ENCODE peak calls at places on chromosomes 6 and 20, in seven cellular contexts. One of them, this sample, is unnamed.
A peak's percentile ranks its signal among the peaks of the same experiment; 100 is the strongest.

GRCh38 chr6:13278184-13278583 is 50.2 kb downstream of the TBC1D7 start:
- DNase-seq in mammary epithelial cell: no peak
- DNase-seq in MM.1S: peak; percentile 30
- DNase-seq in IMR-90: no peak
- DNase-seq in fibroblast of lung: no peak
- DNase-seq in Karpas-422: peak; percentile 75
- DNase-seq in HCT116: no peak
- DNase-seq in this sample: no peak

GRCh38 chr20:3547906-3548305 is 77.1 kb downstream of the ATRN start:
- DNase-seq in MM.1S: no peak
- DNase-seq in IMR-90: no peak
- DNase-seq in fibroblast of lung: no peak
- DNase-seq in mammary epithelial cell: no peak
- DNase-seq in Karpas-422: no peak
- DNase-seq in HCT116: no peak
- DNase-seq in this sample: no peak

GRCh38 chr20:23641936-23642751 is 4.4 kb upstream of the CST3 start:
- DNase-seq in IMR-90: peak; percentile 87
- DNase-seq in HCT116: no peak
- DNase-seq in MM.1S: no peak
- DNase-seq in Karpas-422: no peak
- DNase-seq in mammary epithelial cell: peak; percentile 63
- DNase-seq in fibroblast of lung: peak; percentile 89
- DNase-seq in this sample: peak; percentile 69

GRCh38 chr6:109770047-109770446 is 79.0 kb downstream of the FIG4 start:
- DNase-seq in HCT116: no peak
- DNase-seq in IMR-90: no peak
- DNase-seq in MM.1S: no peak
- DNase-seq in fibroblast of lung: no peak
- DNase-seq in Karpas-422: peak; percentile 54
- DNase-seq in mammary epithelial cell: no peak
- DNase-seq in this sample: no peak

GRCh38 chr20:61387204-61387958 is 135.3 kb downstream of the CDH4 start:
- DNase-seq in mammary epithelial cell: peak; percentile 76
- DNase-seq in HCT116: no peak
- DNase-seq in fibroblast of lung: peak; percentile 51
- DNase-seq in Karpas-422: no peak
- DNase-seq in MM.1S: no peak
- DNase-seq in IMR-90: peak; percentile 41
- DNase-seq in this sample: peak; percentile 62

GRCh38 chr20:3876676-3877075 is 12.5 kb upstream of the PANK2 start:
- DNase-seq in Karpas-422: no peak
- DNase-seq in fibroblast of lung: peak; percentile 29
- DNase-seq in mammary epithelial cell: no peak
- DNase-seq in HCT116: no peak
- DNase-seq in MM.1S: no peak
- DNase-seq in IMR-90: peak; percentile 27
- DNase-seq in this sample: no peak

GRCh38 chr20:50464026-50464724 is 46.0 kb upstream of the PTPN1 start:
- DNase-seq in IMR-90: peak; percentile 49
- DNase-seq in MM.1S: peak; percentile 42
- DNase-seq in mammary epithelial cell: peak; percentile 35
- DNase-seq in HCT116: no peak
- DNase-seq in Karpas-422: peak; percentile 78
- DNase-seq in fibroblast of lung: peak; percentile 65
- DNase-seq in this sample: peak; percentile 75

GRCh38 chr6:113171882-113172281 is 685.3 kb upstream of the MARCKS start:
- DNase-seq in HCT116: no peak
- DNase-seq in MM.1S: no peak
- DNase-seq in fibroblast of lung: no peak
- DNase-seq in mammary epithelial cell: no peak
- DNase-seq in Karpas-422: no peak
- DNase-seq in IMR-90: no peak
- DNase-seq in this sample: no peak

GRCh38 chr6:109121411-109121810 is 26.1 kb downstream of the CEP57L1 start:
- DNase-seq in Karpas-422: no peak
- DNase-seq in MM.1S: no peak
- DNase-seq in mammary epithelial cell: no peak
- DNase-seq in HCT116: no peak
- DNase-seq in IMR-90: no peak
- DNase-seq in fibroblast of lung: peak; percentile 16
- DNase-seq in this sample: peak; percentile 10

GRCh38 chr6:37699138-37699766 is 1.6 kb upstream of the MDGA1 start:
- DNase-seq in MM.1S: peak; percentile 61
- DNase-seq in HCT116: peak; percentile 48
- DNase-seq in fibroblast of lung: no peak
- DNase-seq in mammary epithelial cell: no peak
- DNase-seq in Karpas-422: no peak
- DNase-seq in IMR-90: no peak
- DNase-seq in this sample: no peak

GRCh38 chr6:11198663-11199603 is 33.5 kb downstream of the NEDD9 start:
- DNase-seq in fibroblast of lung: no peak
- DNase-seq in HCT116: no peak
- DNase-seq in IMR-90: no peak
- DNase-seq in Karpas-422: no peak
- DNase-seq in mammary epithelial cell: no peak
- DNase-seq in MM.1S: peak; percentile 85
- DNase-seq in this sample: no peak

GRCh38 chr20:2289475-2289874 is 6.3 kb upstream of the TGM3 start:
- DNase-seq in mammary epithelial cell: no peak
- DNase-seq in HCT116: no peak
- DNase-seq in IMR-90: no peak
- DNase-seq in MM.1S: peak; percentile 41
- DNase-seq in fibroblast of lung: no peak
- DNase-seq in Karpas-422: no peak
- DNase-seq in this sample: no peak

GRCh38 chr6:125812394-125813231 is 21.9 kb downstream of the NCOA7 start:
- DNase-seq in Karpas-422: no peak
- DNase-seq in HCT116: no peak
- DNase-seq in fibroblast of lung: peak; percentile 94
- DNase-seq in IMR-90: peak; percentile 98
- DNase-seq in MM.1S: no peak
- DNase-seq in mammary epithelial cell: peak; percentile 87
- DNase-seq in this sample: peak; percentile 92

GRCh38 chr6:34243131-34243771 is 5.6 kb downstream of the SMIM29 start:
- DNase-seq in HCT116: no peak
- DNase-seq in MM.1S: no peak
- DNase-seq in fibroblast of lung: no peak
- DNase-seq in Karpas-422: no peak
- DNase-seq in mammary epithelial cell: no peak
- DNase-seq in IMR-90: peak; percentile 77
- DNase-seq in this sample: peak; percentile 69

GRCh38 chr6:127690092-127690491 is 113.1 kb downstream of the C6orf58 start:
- DNase-seq in HCT116: peak; percentile 27
- DNase-seq in Karpas-422: no peak
- DNase-seq in MM.1S: no peak
- DNase-seq in IMR-90: peak; percentile 28
- DNase-seq in mammary epithelial cell: peak; percentile 1
- DNase-seq in fibroblast of lung: peak; percentile 51
- DNase-seq in this sample: peak; percentile 53

GRCh38 chr6:119390276-119390793 is 40.8 kb upstream of the MAN1A1 start:
- DNase-seq in HCT116: no peak
- DNase-seq in IMR-90: no peak
- DNase-seq in fibroblast of lung: no peak
- DNase-seq in Karpas-422: no peak
- DNase-seq in MM.1S: no peak
- DNase-seq in mammary epithelial cell: no peak
- DNase-seq in this sample: no peak

GRCh38 chr6:157207521-157208076 is 115.7 kb downstream of the TMEM242 start:
- DNase-seq in mammary epithelial cell: no peak
- DNase-seq in HCT116: no peak
- DNase-seq in fibroblast of lung: no peak
- DNase-seq in MM.1S: no peak
- DNase-seq in IMR-90: no peak
- DNase-seq in Karpas-422: no peak
- DNase-seq in this sample: no peak

DNA sequence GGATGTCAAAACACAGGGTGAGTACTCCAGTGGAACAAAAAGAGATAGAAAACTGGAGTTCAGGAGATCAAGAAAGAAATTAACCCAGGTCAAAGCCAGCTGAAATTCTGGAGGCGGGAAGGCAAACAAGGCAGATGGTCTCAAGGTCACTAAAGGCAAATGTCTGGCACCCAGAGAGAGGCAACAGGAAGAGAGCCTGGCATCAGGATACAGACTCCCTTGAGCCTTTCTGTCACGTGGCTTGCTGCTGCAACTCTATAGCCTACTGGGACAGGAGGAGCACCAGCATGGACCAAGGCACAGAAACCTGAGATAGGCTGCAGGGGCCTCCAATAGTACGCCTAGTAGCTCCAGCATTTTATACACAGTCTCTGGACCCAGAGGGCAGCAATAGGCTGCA is 75.2 kb downstream of the SEL1L2 start:
- DNase-seq in fibroblast of lung: no peak
- DNase-seq in Karpas-422: no peak
- DNase-seq in mammary epithelial cell: no peak
- DNase-seq in MM.1S: no peak
- DNase-seq in HCT116: no peak
- DNase-seq in IMR-90: no peak
- DNase-seq in this sample: no peak
- H3K27ac ChIP-seq in fibroblast of lung: no peak overlapping the region
- H3K27ac ChIP-seq in Karpas-422: no peak overlapping the region
- H3K27ac ChIP-seq in mammary epithelial cell: no peak overlapping the region
- H3K27ac ChIP-seq in MM.1S: no peak overlapping the region
- H3K27ac ChIP-seq in HCT116: no peak overlapping the region
- H3K27ac ChIP-seq in IMR-90: no peak overlapping the region
- H3K27ac ChIP-seq in this sample: no peak overlapping the region

GRCh38 chr6:56795852-56796532 is 153.3 kb upstream of the DST start:
- DNase-seq in Karpas-422: no peak
- DNase-seq in HCT116: no peak
- DNase-seq in IMR-90: peak; percentile 43
- DNase-seq in fibroblast of lung: peak; percentile 27
- DNase-seq in MM.1S: no peak
- DNase-seq in mammary epithelial cell: peak; percentile 60
- DNase-seq in this sample: peak; percentile 76
- H4K20me1 ChIP-seq in Karpas-422: no peaks in the 10 kb centered on the region
- H4K20me1 ChIP-seq in HCT116: no peaks in the 10 kb centered on the region
- H4K20me1 ChIP-seq in IMR-90: peaks cover 66% of the 10 kb centered on the region
- H4K20me1 ChIP-seq in fibroblast of lung: no peaks in the 10 kb centered on the region
- H4K20me1 ChIP-seq in MM.1S: no peaks in the 10 kb centered on the region
- H4K20me1 ChIP-seq in mammary epithelial cell: no peaks in the 10 kb centered on the region
- H4K20me1 ChIP-seq in this sample: peaks cover 14% of the 10 kb centered on the region

DNA sequence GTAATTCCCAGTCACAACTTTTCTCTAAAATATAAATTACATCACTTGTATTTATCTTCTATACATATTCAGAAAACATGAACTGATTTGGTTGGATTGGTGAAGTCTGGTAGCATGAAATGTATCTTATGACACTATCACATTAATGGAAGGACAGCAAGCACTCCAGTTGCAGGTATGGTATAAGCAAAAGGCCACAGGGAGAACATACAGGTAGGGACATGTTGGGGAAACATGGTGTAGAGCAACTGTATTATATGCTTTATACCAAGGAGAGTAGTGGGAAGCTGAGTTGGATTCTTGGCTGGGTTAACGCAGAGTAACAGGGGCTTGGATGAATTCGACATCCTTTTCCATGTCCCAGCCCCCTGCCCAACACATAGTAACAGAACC is 1.4 kb upstream of the VARS1 start:
- DNase-seq in MM.1S: no peak
- DNase-seq in HCT116: no peak
- DNase-seq in IMR-90: no peak
- DNase-seq in fibroblast of lung: no peak
- DNase-seq in mammary epithelial cell: peak; percentile 40
- DNase-seq in Karpas-422: no peak
- DNase-seq in this sample: no peak
- H3K27ac ChIP-seq in MM.1S: peak overlapping the region; percentile 5
- H3K27ac ChIP-seq in HCT116: peak overlapping the region; percentile 98
- H3K27ac ChIP-seq in IMR-90: no peak overlapping the region
- H3K27ac ChIP-seq in fibroblast of lung: no peak overlapping the region
- H3K27ac ChIP-seq in mammary epithelial cell: no peak overlapping the region
- H3K27ac ChIP-seq in Karpas-422: no peak overlapping the region
- H3K27ac ChIP-seq in this sample: no peak overlapping the region

GRCh38 chr20:31605902-31606677 is 1.0 kb downstream of the ID1 start:
- DNase-seq in fibroblast of lung: peak; percentile 37
- DNase-seq in IMR-90: no peak
- DNase-seq in HCT116: no peak
- DNase-seq in Karpas-422: no peak
- DNase-seq in MM.1S: no peak
- DNase-seq in mammary epithelial cell: peak; percentile 12
- DNase-seq in this sample: peak; percentile 60
- H4K20me1 ChIP-seq in fibroblast of lung: no peaks in the 10 kb centered on the region
- H4K20me1 ChIP-seq in IMR-90: peaks cover 18% of the 10 kb centered on the region
- H4K20me1 ChIP-seq in HCT116: no peaks in the 10 kb centered on the region
- H4K20me1 ChIP-seq in Karpas-422: no peaks in the 10 kb centered on the region
- H4K20me1 ChIP-seq in MM.1S: no peaks in the 10 kb centered on the region
- H4K20me1 ChIP-seq in mammary epithelial cell: no peaks in the 10 kb centered on the region
- H4K20me1 ChIP-seq in this sample: no peaks in the 10 kb centered on the region

GRCh38 chr6:82877213-82878195 is 188.1 kb downstream of the UBE3D start:
- DNase-seq in HCT116: peak; percentile 54
- DNase-seq in IMR-90: no peak
- DNase-seq in fibroblast of lung: no peak
- DNase-seq in Karpas-422: no peak
- DNase-seq in MM.1S: no peak
- DNase-seq in mammary epithelial cell: peak; percentile 42
- DNase-seq in this sample: no peak
- H3K27ac ChIP-seq in HCT116: peak overlapping the region; percentile 7
- H3K27ac ChIP-seq in IMR-90: no peak overlapping the region
- H3K27ac ChIP-seq in fibroblast of lung: no peak overlapping the region
- H3K27ac ChIP-seq in Karpas-422: no peak overlapping the region
- H3K27ac ChIP-seq in MM.1S: no peak overlapping the region
- H3K27ac ChIP-seq in mammary epithelial cell: no peak overlapping the region
- H3K27ac ChIP-seq in this sample: no peak overlapping the region

DNA sequence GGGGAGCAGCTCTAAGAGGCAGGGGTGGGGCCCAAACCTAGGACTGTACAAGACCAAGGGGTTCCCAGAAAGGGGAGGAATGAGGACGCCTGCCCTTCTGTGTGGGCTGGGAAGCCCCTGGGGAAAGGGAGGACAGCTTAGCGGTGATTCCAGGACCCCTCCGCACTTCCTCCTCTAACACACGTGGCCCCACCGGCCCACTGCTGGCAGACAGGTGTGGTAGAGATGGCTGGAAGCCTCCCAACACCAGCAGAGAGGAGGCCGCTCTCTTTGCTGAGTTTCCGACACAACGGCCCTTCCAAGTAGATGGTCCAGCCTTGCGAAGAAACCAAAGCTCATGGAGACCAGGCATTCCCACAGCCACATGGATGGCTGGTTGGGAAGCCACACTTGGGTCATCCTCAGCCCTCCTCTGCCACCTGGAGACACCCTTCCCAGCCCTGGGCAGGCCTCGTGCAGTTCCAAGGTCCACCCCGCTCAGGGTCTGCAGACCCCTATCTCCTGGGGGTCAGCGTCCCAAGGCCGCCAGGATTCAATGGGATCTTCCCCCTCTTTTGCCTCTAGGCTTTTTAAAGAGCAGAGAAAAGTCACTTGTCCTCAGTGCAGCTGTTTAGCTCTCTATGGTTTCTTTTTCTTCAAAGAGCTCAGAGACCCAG is 43.9 kb downstream of the RRBP1 start:
- DNase-seq in Karpas-422: no peak
- DNase-seq in HCT116: no peak
- DNase-seq in fibroblast of lung: no peak
- DNase-seq in MM.1S: no peak
- DNase-seq in IMR-90: no peak
- DNase-seq in mammary epithelial cell: no peak
- DNase-seq in this sample: no peak
- H4K20me1 ChIP-seq in Karpas-422: no peaks in the 10 kb centered on the region
- H4K20me1 ChIP-seq in HCT116: no peaks in the 10 kb centered on the region
- H4K20me1 ChIP-seq in fibroblast of lung: peaks cover 4% of the 10 kb centered on the region
- H4K20me1 ChIP-seq in MM.1S: peaks cover 12% of the 10 kb centered on the region
- H4K20me1 ChIP-seq in IMR-90: peaks cover 99% of the 10 kb centered on the region
- H4K20me1 ChIP-seq in mammary epithelial cell: no peaks in the 10 kb centered on the region
- H4K20me1 ChIP-seq in this sample: no peaks in the 10 kb centered on the region

GRCh38 chr6:96016781-96017180 is 1.0 kb downstream of the FUT9 start:
- DNase-seq in Karpas-422: no peak
- DNase-seq in MM.1S: no peak
- DNase-seq in IMR-90: no peak
- DNase-seq in mammary epithelial cell: no peak
- DNase-seq in HCT116: no peak
- DNase-seq in fibroblast of lung: no peak
- DNase-seq in this sample: no peak
- H3K27ac ChIP-seq in Karpas-422: no peak overlapping the region
- H3K27ac ChIP-seq in MM.1S: no peak overlapping the region
- H3K27ac ChIP-seq in IMR-90: no peak overlapping the region
- H3K27ac ChIP-seq in mammary epithelial cell: no peak overlapping the region
- H3K27ac ChIP-seq in HCT116: no peak overlapping the region
- H3K27ac ChIP-seq in fibroblast of lung: no peak overlapping the region
- H3K27ac ChIP-seq in this sample: no peak overlapping the region

This sample was measured in GM23248.